ENCODE peak calls at places on chromosomes 4 and X, in ten cellular contexts. B is substantia nigra; T is central memory CD4-positive, alpha-beta T cell; I is prostate gland; K is aorta; C is EH; L is BJ; X is activated naive CD4-positive, alpha-beta T cell treated with anti-CD3 and anti-CD28 coated beads for 36 hours; H is NCI-H2171; F is Calu3. E is an unnamed sample.

GRCh38 chr4:185932491-185932890 is 120.5 kb upstream of the SORBS2 start:
- DNase-seq in B (no peak), T (no peak), K (no peak), L (no peak), X (no peak), I (no peak), H (no peak), F (no peak), C (no peak), E (no peak)

GRCh38 chrX:17878028-17878670 is 17.1 kb upstream of the RAI2 start:
- DNase-seq in X (no peak), C (no peak), F (no peak), K (no peak), H (no peak), T (no peak), I (no peak), B (no peak), L (no peak), E (no peak)

GRCh38 chr4:77025643-77026321 is 50.0 kb downstream of the CCNI start:
- DNase-seq in X (peak), L (no peak), C (peak), I (no peak), T (no peak), H (no peak), F (no peak), K (no peak), B (no peak), E (peak)

GRCh38 chr4:98027827-98028226 is 115.4 kb downstream of the STPG2 start:
- DNase-seq in I (no peak), L (no peak), K (no peak), B (no peak), T (no peak), H (peak), C (peak), F (peak), X (no peak), E (no peak)

GRCh38 chr4:81635747-81636146 is 164.0 kb upstream of the RASGEF1B start:
- DNase-seq in F (peak), X (no peak), B (no peak), C (no peak), L (no peak), I (no peak), K (no peak), T (no peak), H (no peak), E (peak)

GRCh38 chr4:138892483-138893386 is 122.8 kb upstream of the NOCT start:
- DNase-seq in C (no peak), I (no peak), H (no peak), K (no peak), B (no peak), F (no peak), L (no peak), T (no peak), X (no peak), E (peak)

GRCh38 chrX:69153060-69153730 is 12.1 kb downstream of the PJA1 start:
- DNase-seq in H (no peak), T (no peak), K (no peak), B (peak), X (no peak), F (peak), I (no peak), L (no peak), C (peak), E (no peak)

GRCh38 chr4:98570160-98570797 is 88.1 kb downstream of the TSPAN5 start:
- DNase-seq in H (no peak), K (no peak), T (no peak), I (no peak), F (no peak), B (no peak), L (no peak), C (no peak), X (no peak), E (no peak)

GRCh38 chr4:576245-576821 is at the start of gene TMEM271:
- DNase-seq in K (no peak), C (no peak), T (no peak), F (no peak), L (no peak), X (no peak), B (no peak), H (no peak), I (no peak), E (no peak)

GRCh38 chr4:53763813-53764597 is 172.7 kb upstream of the LNX1 start:
- DNase-seq in B (no peak), C (peak), T (no peak), X (no peak), K (no peak), L (peak), I (no peak), F (no peak), H (no peak), E (no peak)

GRCh38 chr4:137470806-137471205 is 61.5 kb downstream of the PCDH18 start:
- DNase-seq in C (no peak), I (no peak), B (no peak), T (no peak), L (no peak), X (no peak), H (no peak), F (no peak), K (no peak), E (no peak)

GRCh38 chr4:158079661-158080060 is 93.2 kb downstream of the GASK1B start:
- DNase-seq in H (peak), F (no peak), K (no peak), X (no peak), L (no peak), T (no peak), B (no peak), I (no peak), C (no peak), E (no peak)

GRCh38 chr4:168515222-168516011 is 18.6 kb downstream of the PALLD start:
- DNase-seq in F (no peak), B (no peak), X (no peak), T (no peak), C (no peak), I (no peak), L (no peak), H (no peak), K (no peak), E (no peak)

GRCh38 chr4:57211131-57211530 is 100.9 kb upstream of the IGFBP7 start:
- DNase-seq in B (no peak), F (no peak), H (no peak), X (no peak), L (no peak), T (no peak), I (no peak), C (no peak), K (no peak), E (peak)

GRCh38 chr4:5839332-5839731 is 53.6 kb downstream of the CRMP1 start:
- DNase-seq in C (no peak), I (no peak), F (no peak), B (no peak), L (no peak), K (no peak), T (no peak), X (no peak), H (no peak), E (no peak)

GRCh38 chr4:28225005-28225404 is 1364.4 kb downstream of the STIM2 start:
- DNase-seq in K (no peak), X (no peak), T (no peak), L (no peak), B (no peak), C (peak), H (no peak), I (no peak), F (no peak), E (no peak)

GRCh38 chr4:6198768-6199343 is 1.5 kb downstream of the JAKMIP1 start:
- DNase-seq in L (no peak), K (no peak), F (no peak), X (no peak), T (no peak), H (no peak), B (no peak), C (no peak), I (no peak), E (peak)

GRCh38 chrX:109776432-109776831 is 43.4 kb upstream of the ACSL4 start:
- DNase-seq in X (no peak), B (no peak), K (no peak), I (no peak), C (no peak), F (no peak), L (no peak), H (no peak), T (no peak), E (no peak)

GRCh38 chrX:123918106-123918721 is 43.3 kb upstream of the STAG2 start:
- DNase-seq in L (no peak), X (no peak), B (no peak), I (no peak), T (no peak), H (no peak), F (no peak), C (no peak), K (no peak), E (no peak)

GRCh38 chr4:2754848-2755820 is 1.0 kb downstream of the TNIP2 start:
- DNase-seq in T (no peak), X (no peak), I (no peak), L (no peak), F (no peak), H (no peak), B (no peak), C (no peak), K (no peak), E (no peak)

GRCh38 chr4:8543623-8544022 is 36.6 kb upstream of the GPR78 start:
- DNase-seq in T (no peak), C (no peak), I (no peak), H (no peak), X (no peak), K (no peak), B (no peak), F (no peak), L (no peak), E (no peak)

GRCh38 chrX:42934020-42934701 is 156.2 kb upstream of the PPP1R2C start:
- DNase-seq in C (no peak), L (no peak), B (no peak), X (no peak), I (no peak), T (peak), K (no peak), H (no peak), F (no peak), E (peak)

GRCh38 chr4:68375667-68376559 is 26.0 kb upstream of the YTHDC1 start:
- DNase-seq in L (peak), H (peak), X (peak), T (peak), F (peak), I (peak), B (peak), K (no peak), C (peak), E (peak)

GRCh38 chr4:8820178-8821102 is 51.2 kb downstream of the HMX1 start:
- DNase-seq in H (no peak), B (no peak), K (peak), F (no peak), L (no peak), X (no peak), I (no peak), T (no peak), C (no peak), E (no peak)

GRCh38 chrX:108447303-108447702 is 7.7 kb downstream of the COL4A5 start:
- DNase-seq in L (no peak), K (no peak), I (no peak), X (no peak), H (no peak), T (no peak), C (peak), F (no peak), B (no peak), E (no peak)

GRCh38 chr4:154009191-154009590 is 220.3 kb upstream of the SFRP2 start:
- DNase-seq in B (no peak), F (no peak), T (no peak), K (no peak), L (no peak), I (no peak), H (no peak), X (no peak), C (peak), E (no peak)